ENCODE peak calls at places on chromosomes 2 and 18, in four cellular contexts. One of them, this sample, is unnamed.

GRCh38 chr18:3960142-3960541 is 495.0 kb downstream of the DLGAP1 start:
- DNase-seq in A549: no peak
- DNase-seq in PC-3: no peak
- DNase-seq in neural progenitor cell: peak
- DNase-seq in this sample: no peak

GRCh38 chr18:9323750-9324445 is 10.7 kb upstream of the TWSG1 start:
- DNase-seq in A549: no peak
- DNase-seq in PC-3: no peak
- DNase-seq in neural progenitor cell: no peak
- DNase-seq in this sample: peak

GRCh38 chr2:85852078-85852790 is 36.6 kb downstream of the ST3GAL5 start:
- DNase-seq in A549: no peak
- DNase-seq in PC-3: no peak
- DNase-seq in neural progenitor cell: no peak
- DNase-seq in this sample: no peak

GRCh38 chr2:48209214-48209885 is 303.1 kb upstream of the FBXO11 start:
- DNase-seq in A549: no peak
- DNase-seq in PC-3: peak
- DNase-seq in neural progenitor cell: no peak
- DNase-seq in this sample: peak

GRCh38 chr2:10584843-10585475 is 104.8 kb downstream of the NOL10 start:
- DNase-seq in A549: peak
- DNase-seq in PC-3: peak
- DNase-seq in neural progenitor cell: no peak
- DNase-seq in this sample: peak

GRCh38 chr2:216486708-216487107 is 11.9 kb upstream of the RPL37A start:
- DNase-seq in A549: no peak
- DNase-seq in PC-3: no peak
- DNase-seq in neural progenitor cell: no peak
- DNase-seq in this sample: no peak

GRCh38 chr2:55627915-55628314 is 10.5 kb upstream of the PPP4R3B start:
- DNase-seq in A549: no peak
- DNase-seq in PC-3: no peak
- DNase-seq in neural progenitor cell: no peak
- DNase-seq in this sample: no peak

GRCh38 chr2:120966510-120967254 is 231.0 kb downstream of the GLI2 start:
- DNase-seq in A549: no peak
- DNase-seq in PC-3: no peak
- DNase-seq in neural progenitor cell: no peak
- DNase-seq in this sample: no peak

GRCh38 chr2:239297142-239298125 is 103.4 kb downstream of the HDAC4 start:
- DNase-seq in A549: no peak
- DNase-seq in PC-3: no peak
- DNase-seq in neural progenitor cell: no peak
- DNase-seq in this sample: no peak

GRCh38 chr2:240460781-240461431 is 25.4 kb downstream of the GPC1 start:
- DNase-seq in A549: no peak
- DNase-seq in PC-3: no peak
- DNase-seq in neural progenitor cell: no peak
- DNase-seq in this sample: no peak

GRCh38 chr18:8744656-8745055 is 39.3 kb downstream of the MTCL1 start:
- DNase-seq in A549: no peak
- DNase-seq in PC-3: no peak
- DNase-seq in neural progenitor cell: no peak
- DNase-seq in this sample: no peak

GRCh38 chr2:127932199-127932877 is 46.6 kb upstream of the AMMECR1L start:
- DNase-seq in A549: peak
- DNase-seq in PC-3: peak
- DNase-seq in neural progenitor cell: no peak
- DNase-seq in this sample: peak

GRCh38 chr2:101540518-101540917 is 65.6 kb upstream of the RFX8 start:
- DNase-seq in A549: no peak
- DNase-seq in PC-3: no peak
- DNase-seq in neural progenitor cell: no peak
- DNase-seq in this sample: peak
- H3K4me3 ChIP-seq in A549: no peak
- H3K4me3 ChIP-seq in PC-3: no peak
- H3K4me3 ChIP-seq in neural progenitor cell: no peak
- H3K4me3 ChIP-seq in this sample: no peak

GRCh38 chr2:232876978-232877441 is 6.9 kb downstream of the SNORC start:
- DNase-seq in A549: no peak
- DNase-seq in PC-3: peak
- DNase-seq in neural progenitor cell: no peak
- DNase-seq in this sample: no peak
- H3K4me3 ChIP-seq in A549: peak
- H3K4me3 ChIP-seq in PC-3: peak
- H3K4me3 ChIP-seq in neural progenitor cell: peak
- H3K4me3 ChIP-seq in this sample: peak

GRCh38 chr2:167294775-167295140 is 406.5 kb downstream of the XIRP2 start:
- DNase-seq in A549: no peak
- DNase-seq in PC-3: peak
- DNase-seq in neural progenitor cell: no peak
- DNase-seq in this sample: no peak
- H3K4me3 ChIP-seq in A549: no peak
- H3K4me3 ChIP-seq in PC-3: peak
- H3K4me3 ChIP-seq in neural progenitor cell: peak
- H3K4me3 ChIP-seq in this sample: peak

GRCh38 chr18:48835119-48835518 is 115.6 kb downstream of the SMAD7 start:
- DNase-seq in A549: no peak
- DNase-seq in PC-3: no peak
- DNase-seq in neural progenitor cell: no peak
- DNase-seq in this sample: no peak

GRCh38 chr18:48833701-48834394 is 116.9 kb downstream of the SMAD7 start:
- DNase-seq in A549: no peak
- DNase-seq in PC-3: peak
- DNase-seq in neural progenitor cell: no peak
- DNase-seq in this sample: no peak

GRCh38 chr18:48835745-48836191 is 115.0 kb downstream of the SMAD7 start:
- DNase-seq in A549: no peak
- DNase-seq in PC-3: no peak
- DNase-seq in neural progenitor cell: no peak
- DNase-seq in this sample: no peak

GRCh38 chr18:48832961-48833700 is 117.6 kb downstream of the SMAD7 start:
- DNase-seq in A549: peak
- DNase-seq in PC-3: peak
- DNase-seq in neural progenitor cell: peak
- DNase-seq in this sample: no peak

DNA sequence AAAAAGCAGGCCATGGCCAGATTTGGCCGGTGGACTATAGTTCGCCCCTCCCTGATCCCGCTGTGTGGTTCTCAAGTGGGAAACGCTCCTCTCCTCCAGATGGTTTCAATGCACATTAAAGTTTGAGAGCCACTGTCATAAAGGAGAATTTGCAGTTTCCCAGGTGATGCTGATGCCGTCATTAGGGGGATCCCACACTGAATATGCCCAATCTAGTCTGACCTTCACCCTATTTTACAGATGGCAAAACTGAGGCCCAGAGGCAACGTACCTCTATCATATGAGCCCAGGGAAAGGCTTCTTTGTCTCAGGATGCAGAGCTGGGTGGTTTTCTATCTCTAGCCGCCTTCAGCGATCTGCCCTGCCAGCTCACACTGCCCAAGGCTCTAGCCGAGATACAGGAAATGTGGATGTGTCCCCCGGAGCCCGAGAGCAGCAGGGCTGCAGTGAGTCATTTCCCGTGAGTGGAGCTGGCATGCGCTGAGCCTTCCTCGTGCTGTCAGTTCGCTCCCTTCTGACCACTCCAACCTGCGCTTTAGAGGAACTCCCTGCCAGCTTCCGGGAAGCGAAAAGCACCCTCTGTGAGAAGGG is 116.2 kb downstream of the SMAD7 start:
- DNase-seq in A549: peak
- DNase-seq in PC-3: peak
- DNase-seq in neural progenitor cell: no peak
- DNase-seq in this sample: peak
- H3K4me3 ChIP-seq in A549: peak
- H3K4me3 ChIP-seq in PC-3: peak
- H3K4me3 ChIP-seq in neural progenitor cell: no peak
- H3K4me3 ChIP-seq in this sample: no peak

DNA sequence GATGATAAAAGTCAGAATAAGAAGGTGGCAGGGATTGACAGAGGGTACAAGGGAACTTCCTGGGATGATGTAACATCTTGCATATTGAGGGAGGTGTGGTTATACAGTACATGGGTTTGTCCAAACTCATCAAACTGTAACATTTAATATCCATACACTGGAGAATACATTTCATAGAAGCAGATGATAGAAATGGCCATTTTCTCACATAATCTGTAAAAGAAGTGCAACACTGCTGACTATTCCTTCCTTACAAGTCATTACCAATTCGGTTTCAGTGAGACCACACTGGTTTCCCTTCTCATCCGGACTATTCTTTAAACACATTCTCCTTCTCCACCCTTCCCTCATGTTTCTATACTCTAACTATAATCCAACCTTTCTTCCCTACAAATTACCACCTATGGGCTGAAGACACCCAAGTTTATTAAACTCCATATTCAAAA is 1.7 kb downstream of the COX7A2L start:
- DNase-seq in A549: no peak
- DNase-seq in PC-3: no peak
- DNase-seq in neural progenitor cell: no peak
- DNase-seq in this sample: peak
- H3K4me3 ChIP-seq in A549: peak
- H3K4me3 ChIP-seq in PC-3: peak
- H3K4me3 ChIP-seq in neural progenitor cell: peak
- H3K4me3 ChIP-seq in this sample: peak

DNA sequence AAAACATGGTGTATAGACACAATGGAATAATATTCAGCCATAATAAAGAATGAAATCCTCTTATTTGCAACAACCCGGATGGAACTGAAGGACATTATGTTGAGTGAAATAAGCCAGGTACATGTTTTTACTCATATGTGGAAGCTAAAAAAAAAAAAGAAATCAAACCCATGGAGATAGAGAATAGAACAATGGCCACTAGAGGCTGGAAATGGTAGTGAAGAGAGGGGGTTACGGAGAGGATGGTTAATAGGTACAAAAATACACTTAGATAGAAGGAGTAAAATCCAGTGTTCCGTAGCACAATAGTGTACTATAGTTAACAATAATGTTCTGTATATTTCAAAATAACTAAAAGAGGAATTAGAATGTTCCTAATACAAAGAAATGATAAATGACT is 12.8 kb upstream of the KIAA2012 start:
- DNase-seq in A549: no peak
- DNase-seq in PC-3: peak
- DNase-seq in neural progenitor cell: no peak
- DNase-seq in this sample: no peak
- H3K4me3 ChIP-seq in A549: no peak
- H3K4me3 ChIP-seq in PC-3: no peak
- H3K4me3 ChIP-seq in neural progenitor cell: no peak
- H3K4me3 ChIP-seq in this sample: no peak